ENCODE peak calls at places on chromosomes 5 and 9, in seven cellular contexts. One of them, this sample, is unnamed.

GRCh38 chr5:93303291-93303691 is 277.7 kb downstream of the NR2F1-AS1 start:
- DNase-seq in SK-N-SH: peak; percentile 42
- DNase-seq in HL-60: no peak
- DNase-seq in HCT116: no peak
- DNase-seq in GM12878: no peak
- DNase-seq in K562: no peak
- DNase-seq in GM23338: no peak
- DNase-seq in this sample: no peak

GRCh38 chr9:101458955-101459631 is 23.5 kb upstream of the ALDOB start:
- DNase-seq in GM12878: no peak
- DNase-seq in SK-N-SH: peak; percentile 76
- DNase-seq in K562: no peak
- DNase-seq in GM23338: peak; percentile 92
- DNase-seq in HCT116: peak; percentile 79
- DNase-seq in HL-60: no peak
- DNase-seq in this sample: peak; percentile 55

GRCh38 chr5:136819526-136820302 is 454.4 kb upstream of the TRPC7 start:
- DNase-seq in GM23338: peak; percentile 8
- DNase-seq in GM12878: no peak
- DNase-seq in HCT116: no peak
- DNase-seq in SK-N-SH: no peak
- DNase-seq in K562: no peak
- DNase-seq in HL-60: no peak
- DNase-seq in this sample: no peak

GRCh38 chr9:3740690-3741419 is 215.1 kb upstream of the RFX3 start:
- DNase-seq in SK-N-SH: no peak
- DNase-seq in HL-60: no peak
- DNase-seq in K562: no peak
- DNase-seq in GM12878: no peak
- DNase-seq in HCT116: no peak
- DNase-seq in GM23338: no peak
- DNase-seq in this sample: no peak

GRCh38 chr9:470041-470781 is 255.5 kb downstream of the DOCK8 start:
- DNase-seq in K562: peak; percentile 86
- DNase-seq in HL-60: peak; percentile 77
- DNase-seq in GM23338: peak; percentile 96
- DNase-seq in HCT116: peak; percentile 54
- DNase-seq in SK-N-SH: peak; percentile 83
- DNase-seq in GM12878: peak; percentile 72
- DNase-seq in this sample: no peak

GRCh38 chr5:26663500-26663899 is 374.9 kb downstream of the CDH9 start:
- DNase-seq in HL-60: no peak
- DNase-seq in GM12878: no peak
- DNase-seq in GM23338: no peak
- DNase-seq in K562: no peak
- DNase-seq in HCT116: no peak
- DNase-seq in SK-N-SH: no peak
- DNase-seq in this sample: no peak

GRCh38 chr5:62256161-62257017 is 49.6 kb upstream of the KIF2A start:
- DNase-seq in SK-N-SH: peak; percentile 73
- DNase-seq in K562: peak; percentile 13
- DNase-seq in HCT116: no peak
- DNase-seq in HL-60: no peak
- DNase-seq in GM23338: no peak
- DNase-seq in GM12878: no peak
- DNase-seq in this sample: no peak

GRCh38 chr5:78519198-78519941 is 129.2 kb downstream of the LHFPL2 start:
- DNase-seq in SK-N-SH: no peak
- DNase-seq in GM12878: no peak
- DNase-seq in GM23338: no peak
- DNase-seq in HL-60: no peak
- DNase-seq in HCT116: no peak
- DNase-seq in K562: no peak
- DNase-seq in this sample: no peak

GRCh38 chr5:43039468-43040286 is 442 bp downstream of the ANXA2R start:
- DNase-seq in GM23338: peak; percentile 60
- DNase-seq in HCT116: peak; percentile 56
- DNase-seq in HL-60: no peak
- DNase-seq in GM12878: no peak
- DNase-seq in SK-N-SH: peak; percentile 40
- DNase-seq in K562: peak; percentile 30
- DNase-seq in this sample: peak; percentile 79

GRCh38 chr9:120336021-120336752 is 243.8 kb downstream of the CDK5RAP2 start:
- DNase-seq in GM23338: no peak
- DNase-seq in K562: no peak
- DNase-seq in SK-N-SH: no peak
- DNase-seq in HL-60: no peak
- DNase-seq in GM12878: no peak
- DNase-seq in HCT116: no peak
- DNase-seq in this sample: no peak

GRCh38 chr5:18533137-18533536 is 898.9 kb downstream of the TAF11L14 start:
- DNase-seq in HCT116: no peak
- DNase-seq in HL-60: no peak
- DNase-seq in SK-N-SH: no peak
- DNase-seq in K562: no peak
- DNase-seq in GM12878: no peak
- DNase-seq in GM23338: no peak
- DNase-seq in this sample: no peak

GRCh38 chr9:122297512-122297911 is 32.8 kb downstream of the MRRF start:
- DNase-seq in GM12878: no peak
- DNase-seq in SK-N-SH: no peak
- DNase-seq in HCT116: no peak
- DNase-seq in HL-60: peak; percentile 65
- DNase-seq in K562: no peak
- DNase-seq in GM23338: no peak
- DNase-seq in this sample: no peak

GRCh38 chr9:89430995-89431394 is 66.9 kb downstream of the SEMA4D start:
- DNase-seq in K562: no peak
- DNase-seq in HCT116: no peak
- DNase-seq in GM23338: no peak
- DNase-seq in GM12878: no peak
- DNase-seq in HL-60: no peak
- DNase-seq in SK-N-SH: no peak
- DNase-seq in this sample: no peak

GRCh38 chr5:119355244-119355635 is 579 bp upstream of the TNFAIP8 start:
- DNase-seq in SK-N-SH: no peak
- DNase-seq in HL-60: no peak
- DNase-seq in HCT116: no peak
- DNase-seq in GM23338: peak; percentile 75
- DNase-seq in K562: no peak
- DNase-seq in GM12878: no peak
- DNase-seq in this sample: no peak

GRCh38 chr5:91049800-91050199 is 333.3 kb downstream of the ARRDC3 start:
- DNase-seq in SK-N-SH: peak; percentile 39
- DNase-seq in GM23338: no peak
- DNase-seq in K562: no peak
- DNase-seq in GM12878: no peak
- DNase-seq in HL-60: no peak
- DNase-seq in HCT116: no peak
- DNase-seq in this sample: no peak

GRCh38 chr5:76547242-76547890 is 75.8 kb downstream of the F2RL2 start:
- DNase-seq in HL-60: no peak
- DNase-seq in GM23338: no peak
- DNase-seq in GM12878: peak; percentile 88
- DNase-seq in K562: no peak
- DNase-seq in SK-N-SH: no peak
- DNase-seq in HCT116: no peak
- DNase-seq in this sample: no peak

GRCh38 chr5:149152317-149152746 is 11.0 kb downstream of the ABLIM3 start:
- DNase-seq in SK-N-SH: no peak
- DNase-seq in HCT116: no peak
- DNase-seq in HL-60: no peak
- DNase-seq in K562: no peak
- DNase-seq in GM12878: no peak
- DNase-seq in GM23338: no peak
- DNase-seq in this sample: no peak

GRCh38 chr9:77810637-77811119 is 162.6 kb upstream of the GNA14 start:
- DNase-seq in SK-N-SH: no peak
- DNase-seq in GM23338: no peak
- DNase-seq in HCT116: no peak
- DNase-seq in HL-60: no peak
- DNase-seq in GM12878: no peak
- DNase-seq in K562: no peak
- DNase-seq in this sample: no peak

GRCh38 chr5:125725686-125726085 is 697.5 kb upstream of the GRAMD2B start:
- DNase-seq in GM12878: no peak
- DNase-seq in HCT116: no peak
- DNase-seq in GM23338: no peak
- DNase-seq in SK-N-SH: no peak
- DNase-seq in HL-60: no peak
- DNase-seq in K562: no peak
- DNase-seq in this sample: no peak

DNA sequence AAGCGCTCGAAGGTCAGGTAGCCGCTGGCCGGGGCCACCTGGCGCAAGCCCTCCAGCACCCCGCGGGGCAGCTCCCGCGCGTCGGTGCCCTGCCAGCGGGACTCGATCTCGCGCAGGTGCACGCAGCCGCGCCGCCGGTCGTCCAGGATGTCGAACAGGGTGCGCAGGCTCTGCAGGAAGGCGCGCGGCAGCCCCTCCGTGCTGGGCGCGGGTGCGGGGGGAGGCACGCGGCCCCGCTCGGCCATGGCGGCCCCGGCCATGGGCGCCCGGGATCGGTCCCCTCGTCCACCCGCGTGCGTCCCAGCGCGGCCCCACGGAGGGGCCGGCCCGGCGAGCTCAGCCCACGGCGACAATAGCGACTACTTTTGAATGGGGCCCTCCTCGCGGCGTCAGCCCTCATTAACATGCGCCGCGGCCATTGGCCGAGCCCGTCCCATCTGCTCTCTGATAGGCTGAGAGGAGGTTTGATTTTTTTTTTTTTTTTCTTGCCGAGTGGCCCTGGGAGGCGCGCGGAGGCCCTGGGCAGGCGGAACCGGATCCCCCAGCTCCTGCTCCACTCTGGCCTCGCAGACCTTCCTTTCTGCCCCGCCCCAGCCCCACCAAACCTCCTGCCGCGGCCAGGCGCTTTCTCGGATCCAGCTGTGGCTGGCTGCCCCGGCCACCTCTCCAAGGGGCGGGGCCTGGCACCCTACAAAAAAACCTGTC is at the start of gene SAPCD2:
- DNase-seq in HL-60: peak; percentile 87
- DNase-seq in HCT116: peak; percentile 83
- DNase-seq in GM12878: no peak
- DNase-seq in SK-N-SH: peak; percentile 95
- DNase-seq in GM23338: peak; percentile 96
- DNase-seq in K562: peak; percentile 92
- DNase-seq in this sample: no peak
- TF ChIP-seq POLR2AphosphoS5 in HL-60: no peak
- TF ChIP-seq POLR2AphosphoS5 in HCT116: peak; percentile 90
- TF ChIP-seq POLR2AphosphoS5 in GM12878: no peak
- TF ChIP-seq POLR2AphosphoS5 in SK-N-SH: peak; percentile 25
- TF ChIP-seq POLR2AphosphoS5 in GM23338: peak; percentile 67
- TF ChIP-seq POLR2AphosphoS5 in K562: no peak
- TF ChIP-seq POLR2AphosphoS5 in this sample: no peak

GRCh38 chr5:15612915-15613635 is 113.1 kb downstream of the FBXL7 start:
- DNase-seq in GM23338: no peak
- DNase-seq in GM12878: no peak
- DNase-seq in HL-60: no peak
- DNase-seq in HCT116: no peak
- DNase-seq in K562: no peak
- DNase-seq in SK-N-SH: no peak
- DNase-seq in this sample: no peak
- TF ChIP-seq REST in GM23338: no peak
- TF ChIP-seq REST in GM12878: no peak
- TF ChIP-seq REST in HL-60: no peak
- TF ChIP-seq REST in HCT116: no peak
- TF ChIP-seq REST in K562: no peak
- TF ChIP-seq REST in SK-N-SH: no peak
- TF ChIP-seq REST in this sample: no peak

GRCh38 chr5:116528519-116529234 is 45.9 kb downstream of the SEMA6A start:
- DNase-seq in K562: no peak
- DNase-seq in GM23338: no peak
- DNase-seq in HCT116: no peak
- DNase-seq in SK-N-SH: peak; percentile 48
- DNase-seq in HL-60: no peak
- DNase-seq in GM12878: no peak
- DNase-seq in this sample: no peak
- TF ChIP-seq CTCF in K562: no peak
- TF ChIP-seq CTCF in GM23338: no peak
- TF ChIP-seq CTCF in HCT116: no peak
- TF ChIP-seq CTCF in SK-N-SH: no peak
- TF ChIP-seq CTCF in HL-60: no peak
- TF ChIP-seq CTCF in GM12878: no peak
- TF ChIP-seq CTCF in this sample: no peak

GRCh38 chr5:17305024-17305423 is 87.6 kb downstream of the BASP1 start:
- DNase-seq in HCT116: no peak
- DNase-seq in GM23338: no peak
- DNase-seq in HL-60: no peak
- DNase-seq in K562: no peak
- DNase-seq in GM12878: no peak
- DNase-seq in SK-N-SH: no peak
- DNase-seq in this sample: no peak

GRCh38 chr5:17306726-17307091 is 89.3 kb downstream of the BASP1 start:
- DNase-seq in HL-60: no peak
- DNase-seq in SK-N-SH: no peak
- DNase-seq in HCT116: no peak
- DNase-seq in K562: no peak
- DNase-seq in GM12878: no peak
- DNase-seq in GM23338: no peak
- DNase-seq in this sample: no peak

GRCh38 chr5:17308326-17309065 is 91.1 kb downstream of the BASP1 start:
- DNase-seq in GM12878: no peak
- DNase-seq in HCT116: no peak
- DNase-seq in HL-60: no peak
- DNase-seq in SK-N-SH: no peak
- DNase-seq in K562: no peak
- DNase-seq in GM23338: no peak
- DNase-seq in this sample: no peak

GRCh38 chr5:17304282-17304681 is 86.9 kb downstream of the BASP1 start:
- DNase-seq in HCT116: no peak
- DNase-seq in SK-N-SH: no peak
- DNase-seq in K562: no peak
- DNase-seq in GM12878: no peak
- DNase-seq in GM23338: no peak
- DNase-seq in HL-60: no peak
- DNase-seq in this sample: no peak

DNA sequence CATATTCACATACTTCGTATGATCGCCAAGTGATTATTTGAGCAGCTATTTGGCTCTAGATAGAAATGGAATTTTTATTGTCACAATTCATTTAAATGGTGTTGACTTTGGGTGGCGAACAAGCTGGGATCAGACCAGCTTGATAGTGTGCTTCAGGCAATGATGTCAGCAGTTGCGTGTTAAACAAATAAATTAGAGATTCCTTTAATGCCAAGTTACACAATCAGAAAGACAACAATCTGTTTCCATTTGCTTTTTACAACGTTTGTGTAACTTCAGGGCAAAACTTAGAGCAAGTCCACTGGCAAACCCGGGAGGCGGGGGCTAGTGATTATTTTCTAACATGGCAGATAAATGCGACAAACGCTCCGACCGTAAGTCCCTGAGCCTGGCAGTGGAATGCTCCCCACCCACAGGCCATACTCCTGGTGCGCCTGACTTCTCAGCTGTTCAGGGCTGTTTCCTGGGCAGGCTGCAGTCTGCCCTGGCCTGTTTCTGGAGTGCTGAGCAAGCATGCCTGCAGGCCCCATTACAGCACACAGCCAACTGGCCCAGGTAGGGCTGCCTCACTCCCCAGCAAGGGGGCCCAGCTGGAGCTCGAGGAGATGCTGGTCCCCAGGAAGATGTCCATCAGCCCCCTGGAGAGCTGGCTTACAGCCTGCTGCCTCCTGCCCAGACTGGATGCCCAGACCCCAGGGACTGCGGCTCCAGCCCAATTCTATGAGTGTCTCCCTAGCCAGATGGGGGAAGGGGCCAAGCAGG is 88.7 kb downstream of the BASP1 start:
- DNase-seq in GM12878: no peak
- DNase-seq in K562: no peak
- DNase-seq in HL-60: no peak
- DNase-seq in SK-N-SH: no peak
- DNase-seq in HCT116: no peak
- DNase-seq in GM23338: peak; percentile 11
- DNase-seq in this sample: peak; percentile 57
- TF ChIP-seq POLR2AphosphoS5 in GM12878: no peak
- TF ChIP-seq POLR2AphosphoS5 in K562: no peak
- TF ChIP-seq POLR2AphosphoS5 in HL-60: no peak
- TF ChIP-seq POLR2AphosphoS5 in SK-N-SH: no peak
- TF ChIP-seq POLR2AphosphoS5 in HCT116: no peak
- TF ChIP-seq POLR2AphosphoS5 in GM23338: no peak
- TF ChIP-seq POLR2AphosphoS5 in this sample: peak; percentile 95